ENCODE peak calls at places on chromosomes 13 and 19, in six cellular contexts. W is neural progenitor cell, E is Karpas-422, K is hepatocyte, L is PC-3, A is neuronal stem cell. D is an unnamed sample.
A peak's percentile ranks its signal among the peaks of the same experiment; 100 is the strongest.

GRCh38 chr19:41547569-41547968 is 28.4 kb upstream of the CEACAM21 start:
- DNase-seq in W (no peak), L (no peak), K (no peak), E (no peak), A (no peak), D (no peak)

GRCh38 chr19:20078696-20079095 is 896 bp downstream of the ZNF90 start:
- DNase-seq in A (peak; percentile 21), W (peak; percentile 55), E (no peak), L (no peak), K (peak; percentile 53), D (no peak)

GRCh38 chr19:17757125-17757524 is 5.8 kb downstream of the FCHO1 start:
- DNase-seq in K (peak; percentile 51), A (no peak), W (no peak), E (no peak), L (peak; percentile 79), D (no peak)

GRCh38 chr19:40663712-40664692 is 26.4 kb downstream of the NUMBL start:
- DNase-seq in K (peak; percentile 29), W (no peak), L (peak; percentile 26), E (peak; percentile 58), A (no peak), D (no peak)

GRCh38 chr19:49436381-49437017 is 4.8 kb downstream of the SLC17A7 start:
- DNase-seq in K (peak; percentile 51), E (peak; percentile 99), L (no peak), W (peak; percentile 91), A (no peak), D (peak; percentile 32)

GRCh38 chr13:98447881-98448641 is 128.8 kb downstream of the STK24 start:
- DNase-seq in E (peak; percentile 59), A (peak; percentile 30), K (peak; percentile 48), L (peak; percentile 13), W (peak; percentile 90), D (no peak)

GRCh38 chr19:17680235-17680722 is 7.9 kb downstream of the UNC13A start:
- DNase-seq in K (peak; percentile 86), E (no peak), L (peak; percentile 51), A (no peak), W (peak; percentile 67), D (no peak)

GRCh38 chr19:19526581-19527370 is 1.9 kb upstream of the YJEFN3 start:
- DNase-seq in L (no peak), W (no peak), K (no peak), A (no peak), E (peak; percentile 73), D (peak; percentile 58)

GRCh38 chr13:101576452-101576851 is 124.0 kb downstream of the ITGBL1 start:
- DNase-seq in A (no peak), E (no peak), L (peak; percentile 74), W (no peak), K (no peak), D (no peak)

GRCh38 chr19:39335168-39335567 is 675 bp downstream of the GMFG start:
- DNase-seq in L (no peak), A (no peak), E (no peak), K (no peak), W (no peak), D (peak; percentile 68)

GRCh38 chr13:42497798-42498197 is 76.2 kb upstream of the TNFSF11 start:
- DNase-seq in E (peak; percentile 48), K (peak; percentile 13), A (no peak), W (no peak), L (peak; percentile 81), D (no peak)

GRCh38 chr13:21014139-21014665 is 47.2 kb downstream of the LATS2 start:
- DNase-seq in W (no peak), L (no peak), K (peak; percentile 37), A (no peak), E (no peak), D (no peak)

GRCh38 chr13:29594310-29594709 is 1.2 kb downstream of the SLC7A1 start:
- DNase-seq in L (peak; percentile 68), W (peak; percentile 52), E (peak; percentile 71), A (peak; percentile 24), K (peak; percentile 61), D (peak; percentile 55)

GRCh38 chr13:34756136-34756535 is 185.9 kb upstream of the NBEA start:
- DNase-seq in A (no peak), W (no peak), K (no peak), E (no peak), L (no peak), D (no peak)

GRCh38 chr13:98368019-98368418 is 190.9 kb upstream of the RNF113B start:
- DNase-seq in L (no peak), W (no peak), E (no peak), A (no peak), K (no peak), D (no peak)

GRCh38 chr13:96229356-96229755 is 139.4 kb downstream of the HS6ST3 start:
- DNase-seq in K (peak; percentile 35), A (no peak), W (peak; percentile 29), L (peak; percentile 48), E (peak; percentile 79), D (no peak)

GRCh38 chr19:33512580-33513137 is 8.9 kb downstream of the PEPD start:
- DNase-seq in L (no peak), W (no peak), A (no peak), K (no peak), E (no peak), D (no peak)

GRCh38 chr13:49610176-49610575 is 18.1 kb upstream of the ARL11 start:
- DNase-seq in W (no peak), K (peak; percentile 29), A (no peak), E (no peak), L (no peak), D (no peak)

GRCh38 chr19:11535792-11536595 is 2.7 kb upstream of the CNN1 start:
- DNase-seq in E (peak; percentile 97), W (peak; percentile 97), L (peak; percentile 93), A (peak; percentile 90), K (peak; percentile 95), D (peak; percentile 58)

GRCh38 chr19:49887037-49887652 is 9.5 kb downstream of the IL4I1 start:
- DNase-seq in A (no peak), W (no peak), E (no peak), L (no peak), K (no peak), D (no peak)

GRCh38 chr19:57583521-57584416 is at the start of gene ZIK1:
- DNase-seq in A (peak; percentile 95), W (peak; percentile 99), K (peak; percentile 94), E (no peak), L (no peak), D (peak; percentile 95)

GRCh38 chr13:105665284-105665683 is 870.2 kb downstream of the EFNB2 start:
- DNase-seq in W (no peak), E (no peak), K (no peak), L (peak; percentile 11), A (no peak), D (no peak)

GRCh38 chr13:51907040-51907732 is 45.4 kb downstream of the CCDC70 start:
- DNase-seq in L (no peak), W (no peak), E (no peak), A (no peak), K (no peak), D (no peak)

GRCh38 chr19:12723643-12724426 is at the start of gene TNPO2:
- DNase-seq in L (peak; percentile 74), K (peak; percentile 69), W (peak; percentile 92), E (peak; percentile 92), A (peak; percentile 76), D (peak; percentile 85)

GRCh38 chr19:12722566-12723382 is 958 bp downstream of the TNPO2 start:
- DNase-seq in L (peak; percentile 99), K (peak; percentile 100), E (peak; percentile 99), A (peak; percentile 99), W (peak; percentile 100), D (peak; percentile 97)

GRCh38 chr19:12721656-12722565 is 1.8 kb downstream of the TNPO2 start:
- DNase-seq in L (peak; percentile 51), E (peak; percentile 85), W (peak; percentile 94), K (peak; percentile 91), A (peak; percentile 80), D (peak; percentile 77)

GRCh38 chr19:12720851-12721655 is 2.7 kb downstream of the TNPO2 start:
- DNase-seq in E (peak; percentile 55), L (peak; percentile 30), K (peak; percentile 49), W (peak; percentile 47), A (no peak), D (no peak)

GRCh38 chr19:12723383-12723642 is 419 bp downstream of the TNPO2 start:
- DNase-seq in E (peak; percentile 75), W (peak; percentile 28), K (no peak), L (no peak), A (no peak), D (peak; percentile 29)
- H2AFZ ChIP-seq in E (peak overlapping the region; percentile 45), W (no peak overlapping the region), K (peak overlapping the region; percentile 53), L (peak overlapping the region; percentile 80), A (peak overlapping the region; percentile 91), D (peak overlapping the region; percentile 85)

GRCh38 chr13:84191199-84191598 is 308.9 kb upstream of the SLITRK1 start:
- DNase-seq in W (no peak), A (no peak), E (no peak), L (no peak), K (no peak), D (no peak)
- H2AFZ ChIP-seq in W (peak overlapping the region; percentile 9), A (no peak overlapping the region), E (no peak overlapping the region), L (no peak overlapping the region), K (no peak overlapping the region), D (no peak overlapping the region)

DNA sequence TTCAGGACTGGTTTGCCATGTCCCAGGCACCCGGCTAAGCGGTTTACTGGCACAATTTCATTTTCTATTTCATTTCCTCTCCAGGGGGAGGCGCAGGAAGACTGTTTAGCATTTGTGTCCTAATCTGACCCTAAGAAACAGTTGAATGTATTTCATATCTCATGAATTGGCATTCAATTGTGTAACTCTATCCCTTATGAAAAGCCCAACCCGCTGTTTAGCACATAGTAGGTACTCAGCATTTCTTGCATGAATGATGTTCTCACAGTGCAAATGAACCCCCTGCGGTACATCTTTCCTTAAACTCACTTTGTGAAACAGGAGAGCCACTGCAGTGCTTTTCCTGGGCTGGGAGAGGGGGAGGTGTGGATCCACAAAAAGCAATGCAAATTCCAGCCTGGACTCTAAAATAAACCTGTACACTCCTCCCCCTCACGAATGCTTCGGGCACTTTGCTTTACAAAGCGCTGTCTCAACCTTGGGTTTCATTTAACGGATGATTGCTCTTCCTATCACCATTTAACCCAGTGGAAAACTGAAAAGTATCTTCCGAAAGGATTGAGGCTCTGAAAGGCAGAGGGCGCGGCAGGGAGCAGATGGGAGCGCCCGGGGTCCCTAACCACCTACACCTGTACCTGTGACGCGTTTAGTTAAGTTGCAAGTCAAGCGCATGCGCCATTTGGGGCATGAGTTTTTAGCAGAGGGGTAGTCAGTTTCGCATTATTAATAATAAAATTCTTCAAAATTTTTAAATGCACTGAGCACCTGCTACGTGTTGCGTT is 1.2 kb upstream of the EEF2 start:
- DNase-seq in K (peak; percentile 85), A (peak; percentile 52), E (peak; percentile 91), W (peak; percentile 74), L (peak; percentile 74), D (peak; percentile 72)
- H2AFZ ChIP-seq in K (no peak overlapping the region), A (peak overlapping the region; percentile 63), E (peak overlapping the region; percentile 86), W (peak overlapping the region; percentile 1), L (peak overlapping the region; percentile 88), D (peak overlapping the region; percentile 86)

DNA sequence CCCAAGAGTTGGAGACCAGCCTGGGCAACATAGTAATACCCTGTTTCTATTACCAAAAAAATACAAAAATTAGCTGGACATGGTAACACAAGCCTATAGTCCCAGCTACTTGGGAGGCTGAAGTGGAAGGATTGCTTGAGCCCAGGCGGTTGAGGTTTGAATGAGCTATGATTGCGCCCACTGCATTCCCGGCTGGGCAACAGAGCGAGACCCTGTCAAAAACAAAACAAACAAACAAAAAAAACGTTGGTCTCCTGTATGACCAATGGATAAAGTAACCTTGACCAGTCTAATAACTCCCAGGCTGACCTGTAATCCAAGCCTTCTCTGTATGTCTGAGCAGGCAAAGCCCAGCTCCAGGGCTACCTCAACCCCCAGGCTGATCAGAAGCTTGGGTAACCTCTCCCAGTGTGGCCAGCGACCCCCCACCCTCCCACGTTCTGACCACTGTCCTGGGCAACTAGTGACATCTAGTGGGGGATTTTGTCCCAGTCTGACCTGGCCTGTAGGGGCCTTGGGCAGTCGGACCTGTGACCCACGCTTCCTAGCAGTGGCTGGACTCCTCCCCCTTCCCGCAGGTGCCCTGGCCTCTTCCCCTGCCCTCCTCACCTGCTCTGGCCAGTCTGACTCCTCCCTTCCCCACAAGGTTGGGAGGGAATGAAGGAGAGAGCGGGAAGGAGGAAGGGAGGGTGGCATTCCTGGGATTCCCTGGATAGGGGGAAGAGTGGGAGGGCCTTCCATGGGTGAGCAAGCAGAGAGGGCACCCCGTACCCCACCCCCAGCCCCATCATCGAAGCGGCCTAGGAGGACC is 1.0 kb upstream of the BCAM start:
- DNase-seq in A (peak; percentile 64), W (peak; percentile 87), K (peak; percentile 72), E (no peak), L (peak; percentile 60), D (no peak)
- H2AFZ ChIP-seq in A (peak overlapping the region; percentile 52), W (no peak overlapping the region), K (peak overlapping the region; percentile 46), E (no peak overlapping the region), L (no peak overlapping the region), D (no peak overlapping the region)

D was measured in DND-41.